ENCODE peak calls at places on chromosomes 3 and 15, in ten cellular contexts. T, E, D, J, P, N, Q, U, S and C are unnamed samples.

GRCh38 chr3:42780892-42781700 is 8.0 kb upstream of the CCDC13 start:
- DNase-seq in E (no peak), Q (no peak), N (no peak), P (peak; percentile 48), J (no peak), D (no peak), T (peak; percentile 68), U (no peak), S (peak; percentile 80), C (peak; percentile 50)

GRCh38 chr15:98775498-98776230 is 127.3 kb downstream of the IGF1R start:
- DNase-seq in J (no peak), N (no peak), Q (no peak), P (no peak), S (no peak), U (no peak), T (no peak), D (no peak), E (no peak), C (no peak)

GRCh38 chr15:92633418-92633817 is 22.2 kb downstream of the FAM174B start:
- DNase-seq in J (no peak), D (no peak), Q (no peak), N (no peak), S (no peak), E (no peak), U (peak; percentile 9), P (peak; percentile 15), T (no peak), C (no peak)

GRCh38 chr3:141050913-141051632 is at the start of gene SPSB4:
- DNase-seq in E (peak; percentile 77), P (peak; percentile 91), U (no peak), Q (no peak), J (peak; percentile 57), N (peak; percentile 21), T (peak; percentile 14), D (peak; percentile 27), S (peak; percentile 27), C (no peak)

GRCh38 chr3:151308089-151308488 is 8.5 kb downstream of the GPR87 start:
- DNase-seq in N (no peak), S (peak; percentile 60), D (no peak), T (no peak), Q (no peak), E (no peak), U (no peak), P (no peak), J (no peak), C (no peak)

GRCh38 chr3:86782271-86782670 is 208.7 kb downstream of the VGLL3 start:
- DNase-seq in D (no peak), E (no peak), P (no peak), J (no peak), U (no peak), N (no peak), T (no peak), Q (no peak), S (peak; percentile 42), C (no peak)

GRCh38 chr15:85825719-85826118 is 31.0 kb upstream of the KLHL25 start:
- DNase-seq in P (no peak), J (no peak), N (no peak), S (no peak), Q (no peak), E (no peak), T (no peak), U (no peak), D (no peak), C (no peak)

GRCh38 chr3:123346726-123347125 is 102.2 kb downstream of the ADCY5 start:
- DNase-seq in D (no peak), E (peak; percentile 50), N (no peak), U (no peak), Q (peak; percentile 36), T (no peak), P (no peak), J (no peak), S (no peak), C (no peak)

GRCh38 chr15:77733579-77734300 is 101.0 kb upstream of the LINGO1 start:
- DNase-seq in U (no peak), P (no peak), J (no peak), N (no peak), Q (no peak), E (no peak), T (no peak), D (no peak), S (no peak), C (no peak)
- TF ChIP-seq POLR2A in U (no peak), P (no peak), J (no peak), N (no peak), Q (no peak), E (no peak), T (no peak), D (no peak), S (no peak), C (no peak)

GRCh38 chr3:14125193-14126016 is 553 bp downstream of the TMEM43 start:
- DNase-seq in D (peak; percentile 73), Q (peak; percentile 54), J (peak; percentile 90), P (peak; percentile 70), S (peak; percentile 94), E (peak; percentile 88), N (peak; percentile 80), T (peak; percentile 72), U (peak; percentile 89), C (peak; percentile 86)

GRCh38 chr3:14123308-14124222 is 1.1 kb downstream of the CHCHD4 start:
- DNase-seq in N (no peak), S (no peak), E (no peak), T (no peak), D (no peak), J (no peak), U (no peak), P (no peak), Q (no peak), C (no peak)

GRCh38 chr3:14122301-14122700 is 2.4 kb downstream of the CHCHD4 start:
- DNase-seq in N (no peak), Q (no peak), T (no peak), U (peak; percentile 44), E (no peak), D (no peak), S (no peak), J (no peak), P (no peak), C (no peak)

GRCh38 chr3:14124615-14125192 is at the start of the genes CHCHD4 and TMEM43:
- DNase-seq in J (peak; percentile 99), U (peak; percentile 99), Q (peak; percentile 99), N (peak; percentile 99), D (peak; percentile 99), E (peak; percentile 100), T (peak; percentile 99), P (peak; percentile 100), S (peak; percentile 99), C (peak; percentile 97)

GRCh38 chr3:14124223-14124614 is 451 bp downstream of the CHCHD4 start:
- DNase-seq in Q (peak; percentile 69), D (peak; percentile 65), J (peak; percentile 64), U (peak; percentile 90), T (peak; percentile 60), P (peak; percentile 80), E (peak; percentile 86), S (no peak), N (peak; percentile 80), C (no peak)
- TF ChIP-seq POLR2A in Q (no peak), D (no peak), J (no peak), U (no peak), T (peak; percentile 56), P (no peak), E (no peak), S (no peak), N (no peak), C (no peak)

DNA sequence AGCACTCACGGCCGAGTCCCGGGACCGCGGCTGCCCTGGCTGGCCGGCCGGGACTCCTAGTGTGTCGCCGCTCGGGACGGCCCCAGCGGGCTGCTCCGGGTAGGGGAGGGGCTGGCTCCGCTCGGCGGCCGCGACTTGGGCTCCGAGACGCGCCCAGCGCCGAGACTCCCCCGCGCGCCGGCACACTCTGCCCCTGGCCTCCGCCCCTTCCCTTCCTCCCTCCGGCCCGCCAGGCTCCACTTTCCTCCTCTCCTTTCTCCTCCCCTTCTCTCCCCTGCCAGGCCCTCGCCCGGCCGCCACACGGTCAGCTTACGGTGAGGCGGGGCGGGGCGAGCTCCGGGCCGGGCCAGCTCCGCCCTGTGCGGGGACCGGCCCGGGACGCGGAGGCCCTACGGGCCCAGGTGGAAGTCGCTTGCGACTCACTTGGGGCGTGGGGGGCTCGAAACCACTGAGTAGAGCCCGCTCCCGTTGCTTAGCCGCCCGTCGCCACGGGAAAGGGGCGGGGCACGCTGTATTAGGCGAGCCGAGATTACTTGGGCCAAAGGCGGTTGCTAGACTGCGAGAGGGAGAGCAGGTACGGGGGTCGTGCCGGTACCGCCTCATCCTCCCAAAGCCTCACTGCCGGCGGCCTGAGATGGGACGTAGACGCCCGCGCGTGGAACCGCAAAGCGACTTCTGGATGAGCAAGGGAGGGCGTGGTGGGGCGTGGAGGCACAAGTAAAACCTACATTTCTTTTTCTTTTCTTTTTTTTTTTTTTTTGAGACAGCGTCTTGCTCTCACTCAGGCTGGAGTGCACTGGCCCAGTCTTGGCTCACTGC is at the start of gene ITGB5:
- DNase-seq in P (peak; percentile 83), S (peak; percentile 63), D (peak; percentile 84), J (peak; percentile 85), N (peak; percentile 83), T (peak; percentile 61), U (peak; percentile 91), Q (peak; percentile 72), E (peak; percentile 93), C (peak; percentile 60)
- TF ChIP-seq POLR2A in P (peak; percentile 34), S (peak; percentile 73), D (peak; percentile 63), J (peak; percentile 83), N (peak; percentile 61), T (peak; percentile 69), U (peak; percentile 42), Q (peak; percentile 43), E (peak; percentile 65), C (peak; percentile 61)

DNA sequence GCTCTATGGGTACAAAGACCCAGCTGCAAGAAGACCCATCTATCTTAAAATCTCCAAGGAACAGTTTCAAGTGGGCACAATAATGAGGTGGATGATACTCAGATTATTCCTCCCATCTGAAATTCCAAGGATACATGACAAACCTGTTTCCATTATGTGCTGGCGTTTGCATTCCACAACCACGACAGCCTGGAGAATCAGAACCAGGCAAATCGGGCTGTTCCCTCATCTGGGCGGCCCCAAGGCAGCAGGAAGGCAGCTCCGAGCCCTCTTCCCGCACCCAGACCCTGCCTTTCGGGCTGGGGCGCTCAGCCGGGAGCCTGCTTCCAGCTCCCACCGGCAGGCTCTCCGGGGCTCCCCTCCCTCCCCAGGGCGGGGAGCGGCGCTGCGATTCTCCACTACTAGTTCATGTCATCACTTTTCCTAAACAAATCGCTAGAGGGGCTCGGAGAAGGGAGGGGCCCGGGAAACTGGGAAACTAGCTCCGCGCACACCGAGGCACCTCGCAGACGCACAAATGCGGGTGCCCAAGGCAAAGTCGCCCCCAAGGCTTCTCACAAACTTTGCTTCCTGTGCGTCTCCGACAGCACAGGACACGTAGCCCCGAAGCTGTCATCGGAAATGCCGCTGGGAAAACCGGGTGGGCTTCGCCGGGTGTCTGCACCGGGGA is at the start of gene MGLL:
- DNase-seq in U (no peak), N (peak; percentile 59), P (no peak), Q (no peak), S (peak; percentile 50), E (peak; percentile 79), J (peak; percentile 35), D (peak; percentile 39), T (no peak), C (peak; percentile 52)
- TF ChIP-seq POLR2A in U (no peak), N (peak; percentile 59), P (no peak), Q (no peak), S (no peak), E (no peak), J (no peak), D (no peak), T (no peak), C (peak; percentile 15)